ENCODE peak calls at places on chromosomes 3 and 15, in five cellular contexts. T is erythroblast, W is cardiac muscle cell, H is midbrain, L is neural progenitor cell. A is an unnamed sample.

GRCh38 chr3:65582012-65582717 is 456.6 kb downstream of the MAGI1 start:
- DNase-seq in T (no peak), W (no peak), H (no peak), L (no peak), A (no peak)

GRCh38 chr15:65171428-65171827 is 13.7 kb downstream of the CLPX start:
- DNase-seq in T (no peak), W (no peak), H (no peak), L (no peak), A (no peak)

GRCh38 chr3:135982404-135982761 is 16.9 kb downstream of the PPP2R3A start:
- DNase-seq in T (no peak), W (no peak), H (no peak), L (no peak), A (no peak)

GRCh38 chr3:124569761-124570160 is 160.5 kb upstream of the UMPS start:
- DNase-seq in T (no peak), W (no peak), H (no peak), L (no peak), A (peak)

GRCh38 chr3:77171026-77171425 is 131.1 kb downstream of the ROBO2 start:
- DNase-seq in T (no peak), W (no peak), H (no peak), L (no peak), A (no peak)

GRCh38 chr3:72487078-72487765 is 361.0 kb downstream of the SHQ1 start:
- DNase-seq in T (peak), W (peak), H (no peak), L (no peak), A (peak)

GRCh38 chr15:78810377-78811123 is 714 bp downstream of the ADAMTS7 start:
- DNase-seq in T (no peak), W (peak), H (no peak), L (peak), A (peak)

GRCh38 chr3:146047485-146047884 is 113.5 kb downstream of the PLOD2 start:
- DNase-seq in T (no peak), W (no peak), H (no peak), L (no peak), A (no peak)

GRCh38 chr3:31035681-31036080 is 141.2 kb upstream of the GADL1 start:
- DNase-seq in T (no peak), W (no peak), H (no peak), L (no peak), A (no peak)

GRCh38 chr3:67362686-67363085 is 291.7 kb downstream of the SUCLG2 start:
- DNase-seq in T (peak), W (no peak), H (no peak), L (no peak), A (no peak)

GRCh38 chr15:81941479-81941878 is 104.3 kb downstream of the MEX3B start:
- DNase-seq in T (no peak), W (no peak), H (no peak), L (peak), A (no peak)

GRCh38 chr3:100169186-100169585 is 54.9 kb upstream of the FILIP1L start:
- DNase-seq in T (no peak), W (no peak), H (no peak), L (no peak), A (no peak)

GRCh38 chr3:79032686-79033318 is 735.0 kb downstream of the ROBO1 start:
- DNase-seq in T (peak), W (peak), H (peak), L (peak), A (no peak)

GRCh38 chr15:40594429-40594836 is 384 bp downstream of the KNL1 start:
- DNase-seq in T (peak), W (peak), H (no peak), L (peak), A (peak)

GRCh38 chr3:194129581-194130133 is 6.3 kb upstream of the HES1 start:
- DNase-seq in T (no peak), W (peak), H (peak), L (peak), A (no peak)

GRCh38 chr15:42100021-42100800 is 5.8 kb upstream of the PLA2G4D start:
- DNase-seq in T (no peak), W (peak), H (no peak), L (no peak), A (no peak)

GRCh38 chr3:185309309-185309708 is 53.6 kb upstream of the MAP3K13 start:
- DNase-seq in T (no peak), W (no peak), H (no peak), L (no peak), A (no peak)

GRCh38 chr3:120506828-120507774 is 56.3 kb upstream of the FSTL1 start:
- DNase-seq in T (peak), W (peak), H (no peak), L (peak), A (peak)

GRCh38 chr3:100084100-100084806 is 30.0 kb downstream of the FILIP1L start:
- DNase-seq in T (no peak), W (no peak), H (no peak), L (no peak), A (no peak)

GRCh38 chr3:127162947-127163645 is 29.8 kb upstream of the PRR23E start:
- DNase-seq in T (no peak), W (peak), H (no peak), L (peak), A (no peak)

GRCh38 chr15:80308002-80308401 is 56.0 kb upstream of the CTXND1 start:
- DNase-seq in T (no peak), W (no peak), H (no peak), L (peak), A (no peak)

GRCh38 chr3:49992351-49992750 is 52.4 kb downstream of the RBM6 start:
- DNase-seq in T (no peak), W (no peak), H (no peak), L (no peak), A (no peak)

GRCh38 chr15:70374096-70374495 is 276.4 kb upstream of the TLE3 start:
- DNase-seq in T (no peak), W (no peak), H (no peak), L (no peak), A (no peak)

GRCh38 chr15:58702233-58702632 is 47.3 kb downstream of the ADAM10 start:
- DNase-seq in T (no peak), W (no peak), H (no peak), L (no peak), A (no peak)

GRCh38 chr15:59522988-59523461 is 85.0 kb downstream of the FAM81A start:
- DNase-seq in T (no peak), W (no peak), H (no peak), L (no peak), A (no peak)

GRCh38 chr15:60720493-60721231 is 241.7 kb upstream of the ICE2 start:
- DNase-seq in T (no peak), W (no peak), H (no peak), L (no peak), A (no peak)

GRCh38 chr3:194267744-194268658 is 83.1 kb downstream of the CPN2 start:
- DNase-seq in T (no peak), W (peak), H (no peak), L (no peak), A (peak)

GRCh38 chr3:71132995-71133730 is 450.4 kb downstream of the FOXP1 start:
- DNase-seq in T (no peak), W (no peak), H (no peak), L (no peak), A (no peak)

GRCh38 chr3:58776231-58776630 is 109.7 kb upstream of the FAM3D start:
- DNase-seq in T (peak), W (no peak), H (no peak), L (no peak), A (no peak)

GRCh38 chr15:73972984-73973682 is 19.0 kb downstream of the STOML1 start:
- DNase-seq in T (peak), W (peak), H (peak), L (peak), A (peak)